ENCODE peak calls at places on chromosomes 7 and 10, in five cellular contexts. G is activated CD4-positive, alpha-beta T cell treated with anti-CD3 and anti-CD28 coated beads for 24 hours; P is endothelial cell; D is stimulated activated CD8-positive, alpha-beta memory T cell treated with anti-CD3 and anti-CD28 coated beads, Interleukin-4, amount 100 ng/mL, for 4 hours; E is MCF 10A. J is an unnamed sample.
A peak's percentile ranks its signal among the peaks of the same experiment; 100 is the strongest.

GRCh38 chr7:108568801-108569380 is 615 bp downstream of the THAP5 start:
- DNase-seq in P (no peak), E (no peak), G (no peak), D (no peak), J (no peak)

GRCh38 chr7:91351374-91351773 is 87.1 kb downstream of the FZD1 start:
- DNase-seq in G (no peak), E (peak; percentile 30), P (no peak), D (no peak), J (no peak)

GRCh38 chr10:56360967-56361841 is at the start of gene ZWINT:
- DNase-seq in E (peak; percentile 96), P (peak; percentile 95), G (peak; percentile 84), D (peak; percentile 81), J (peak; percentile 40)

GRCh38 chr10:79272353-79272752 is 74.9 kb upstream of the PPIF start:
- DNase-seq in E (no peak), G (no peak), D (no peak), P (no peak), J (no peak)

GRCh38 chr10:13891542-13892431 is 305.0 kb downstream of the PRPF18 start:
- DNase-seq in E (no peak), G (no peak), P (peak; percentile 45), D (no peak), J (no peak)

GRCh38 chr10:131689954-131690669 is 210.7 kb upstream of the PPP2R2D start:
- DNase-seq in P (no peak), G (no peak), D (no peak), E (no peak), J (no peak)

GRCh38 chr10:15461353-15462108 is 90.4 kb upstream of the FAM171A1 start:
- DNase-seq in G (no peak), P (no peak), E (peak; percentile 26), D (no peak), J (no peak)

GRCh38 chr10:3948843-3949242 is 163.8 kb upstream of the KLF6 start:
- DNase-seq in G (peak; percentile 41), P (no peak), D (peak; percentile 46), E (peak; percentile 71), J (no peak)

GRCh38 chr7:26857534-26858228 is 6.7 kb downstream of the SKAP2 start:
- DNase-seq in P (peak; percentile 42), D (no peak), G (no peak), E (peak; percentile 77), J (no peak)

GRCh38 chr7:4186513-4186780 is 495.6 kb upstream of the FOXK1 start:
- DNase-seq in G (no peak), E (no peak), P (no peak), D (no peak), J (no peak)

GRCh38 chr7:44152971-44153947 is 12.1 kb upstream of the MYL7 start:
- DNase-seq in P (no peak), E (no peak), G (no peak), D (no peak), J (no peak)

GRCh38 chr10:1047937-1048336 is 982 bp downstream of the IDI1 start:
- DNase-seq in D (no peak), P (peak; percentile 17), G (no peak), E (peak; percentile 16), J (no peak)

GRCh38 chr7:94444808-94445207 is 50.1 kb downstream of the COL1A2 start:
- DNase-seq in D (no peak), G (no peak), P (no peak), E (no peak), J (no peak)

GRCh38 chr7:57867884-57868701 is 418.1 kb downstream of the ZNF716 start:
- DNase-seq in G (no peak), D (no peak), P (no peak), E (no peak), J (peak; percentile 1)

GRCh38 chr7:106047146-106047545 is 65.0 kb downstream of the SYPL1 start:
- DNase-seq in E (no peak), D (no peak), G (no peak), P (no peak), J (no peak)

GRCh38 chr10:124637746-124638145 is 106.4 kb downstream of the FAM53B start:
- DNase-seq in P (no peak), G (no peak), D (no peak), E (no peak), J (no peak)

GRCh38 chr7:5420108-5420840 is 3.4 kb downstream of the TNRC18 start:
- DNase-seq in D (no peak), E (peak; percentile 35), P (peak; percentile 27), G (no peak), J (peak; percentile 36)

GRCh38 chr7:122896509-122896908 is 10.2 kb upstream of the CADPS2 start:
- DNase-seq in G (no peak), D (no peak), P (no peak), E (peak; percentile 6), J (no peak)

GRCh38 chr7:19442016-19442785 is 266.6 kb downstream of the POLR1F start:
- DNase-seq in D (no peak), P (peak; percentile 26), E (peak; percentile 67), G (no peak), J (no peak)

GRCh38 chr7:138952791-138953190 is 28.4 kb downstream of the KIAA1549 start:
- DNase-seq in E (no peak), G (no peak), P (no peak), D (no peak), J (no peak)

GRCh38 chr7:129739427-129739826 is 127.9 kb downstream of the NRF1 start:
- DNase-seq in D (no peak), G (no peak), P (no peak), E (peak; percentile 8), J (no peak)

GRCh38 chr10:92575961-92576360 is 2.1 kb upstream of the IDE start:
- DNase-seq in D (no peak), G (no peak), P (no peak), E (peak; percentile 81), J (no peak)

GRCh38 chr10:93893646-93894515 is at the start of gene SLC35G1:
- DNase-seq in E (peak; percentile 67), G (peak; percentile 54), P (peak; percentile 71), D (peak; percentile 40), J (peak; percentile 72)

GRCh38 chr10:85658518-85658917 is 708.1 kb downstream of the GRID1 start:
- DNase-seq in E (no peak), G (no peak), D (no peak), P (no peak), J (no peak)

GRCh38 chr7:118836933-118837332 is 612.4 kb downstream of the ANKRD7 start:
- DNase-seq in E (no peak), G (no peak), P (no peak), D (no peak), J (no peak)

GRCh38 chr10:29955308-29955935 is 104.0 kb downstream of the JCAD start:
- DNase-seq in E (peak; percentile 93), G (no peak), P (no peak), D (no peak), J (peak; percentile 61)

GRCh38 chr7:135970682-135971365 is 6.3 kb downstream of the MTPN start:
- DNase-seq in G (no peak), P (no peak), E (no peak), D (no peak), J (no peak)

GRCh38 chr7:4189151-4189570 is 492.9 kb upstream of the FOXK1 start:
- DNase-seq in E (peak; percentile 91), G (no peak), D (no peak), P (no peak), J (no peak)

GRCh38 chr7:6553460-6554044 is 2.3 kb upstream of the GRID2IP start:
- DNase-seq in P (no peak), G (no peak), D (no peak), E (no peak), J (no peak)

GRCh38 chr7:48154792-48155413 is 16.4 kb upstream of the ABCA13 start:
- DNase-seq in E (peak; percentile 59), G (peak; percentile 8), D (no peak), P (peak; percentile 32), J (no peak)

GRCh38 chr10:75400769-75401568 is 595 bp downstream of the ZNF503 start:
- DNase-seq in P (peak; percentile 71), G (no peak), E (peak; percentile 60), D (no peak), J (peak; percentile 35)

J was measured in HuH-7.5.